ENCODE peak calls at places on chromosomes 1 and 21, in nine cellular contexts. V is IMR-90; W is CD4-positive, alpha-beta T cell; A is bronchial epithelial cell; Y is fibroblast of villous mesenchyme; G is heart left ventricle; U is astrocyte of the cerebellum; L is H9; I is A549. Q is an unnamed sample.
A peak's percentile ranks its signal among the peaks of the same experiment; 100 is the strongest.

GRCh38 chr1:216600730-216601426 is 122.4 kb downstream of the ESRRG start:
- DNase-seq in L (peak; percentile 73), G (peak; percentile 76), U (peak; percentile 48), I (peak; percentile 74), A (peak; percentile 59), Y (peak; percentile 84), V (peak; percentile 78), W (no peak), Q (peak; percentile 34)

GRCh38 chr1:208192989-208193388 is 51.2 kb downstream of the PLXNA2 start:
- DNase-seq in V (peak; percentile 47), G (no peak), I (no peak), W (no peak), Y (peak; percentile 88), U (no peak), L (no peak), A (no peak), Q (no peak)

GRCh38 chr1:18893120-18893519 is 9.2 kb downstream of the ALDH4A1 start:
- DNase-seq in L (no peak), I (no peak), Y (no peak), G (no peak), A (no peak), W (no peak), V (no peak), U (no peak), Q (no peak)

GRCh38 chr1:165298081-165298820 is 58.3 kb downstream of the LMX1A start:
- DNase-seq in W (no peak), V (no peak), A (no peak), L (no peak), U (no peak), G (no peak), I (no peak), Y (no peak), Q (no peak)

GRCh38 chr21:44771896-44772525 is 29.6 kb downstream of the UBE2G2 start:
- DNase-seq in W (no peak), U (no peak), I (no peak), L (peak; percentile 20), V (no peak), A (no peak), G (no peak), Y (no peak), Q (no peak)

GRCh38 chr1:230857077-230857476 is 11.2 kb downstream of the C1orf198 start:
- DNase-seq in W (no peak), G (no peak), V (peak; percentile 78), U (no peak), A (no peak), L (no peak), I (no peak), Y (no peak), Q (no peak)

GRCh38 chr1:206890690-206891089 is 6.6 kb upstream of the IL24 start:
- DNase-seq in I (no peak), U (no peak), L (no peak), G (no peak), Y (peak; percentile 98), W (no peak), V (peak; percentile 84), A (peak; percentile 94), Q (no peak)

GRCh38 chr1:41173651-41174050 is 68.5 kb downstream of the SCMH1 start:
- DNase-seq in U (no peak), G (no peak), I (no peak), Y (peak; percentile 63), V (no peak), A (no peak), L (no peak), W (no peak), Q (no peak)

GRCh38 chr1:157151068-157151467 is 12.9 kb upstream of the ETV3 start:
- DNase-seq in G (no peak), Y (no peak), U (no peak), L (no peak), V (no peak), W (no peak), A (no peak), I (no peak), Q (no peak)

GRCh38 chr1:42922687-42923366 is 35.8 kb downstream of the SLC2A1 start:
- DNase-seq in W (peak; percentile 34), Y (peak; percentile 56), A (peak; percentile 77), L (peak; percentile 88), I (peak; percentile 73), G (no peak), V (peak; percentile 69), U (peak; percentile 66), Q (peak; percentile 85)

GRCh38 chr1:109895720-109896504 is 14.7 kb upstream of the CSF1 start:
- DNase-seq in Y (peak; percentile 59), V (peak; percentile 65), W (no peak), G (peak; percentile 79), L (no peak), A (peak; percentile 27), U (no peak), I (no peak), Q (no peak)

GRCh38 chr1:103230061-103230460 is 121.7 kb upstream of the COL11A1 start:
- DNase-seq in G (no peak), A (no peak), U (no peak), V (peak; percentile 51), Y (no peak), W (no peak), L (no peak), I (no peak), Q (no peak)

GRCh38 chr1:225156254-225156653 is 226.8 kb downstream of the DNAH14 start:
- DNase-seq in L (no peak), V (no peak), Y (no peak), W (no peak), U (peak; percentile 83), G (no peak), A (no peak), I (no peak), Q (no peak)

GRCh38 chr1:97740891-97741290 is 179.9 kb downstream of the DPYD start:
- DNase-seq in L (no peak), U (no peak), A (no peak), I (no peak), G (no peak), V (no peak), W (no peak), Y (no peak), Q (no peak)

GRCh38 chr1:18032475-18032874 is 75.1 kb upstream of the IGSF21 start:
- DNase-seq in I (no peak), A (no peak), Y (no peak), W (no peak), U (no peak), V (no peak), G (no peak), L (no peak), Q (no peak)

GRCh38 chr21:30256100-30256499 is 26.6 kb downstream of the KRTAP24-1 start:
- DNase-seq in L (no peak), G (no peak), Y (no peak), W (no peak), A (peak; percentile 59), I (no peak), V (no peak), U (no peak), Q (no peak)

GRCh38 chr1:201625711-201626300 is 86.9 kb downstream of the NAV1 start:
- DNase-seq in W (no peak), U (no peak), G (no peak), Y (no peak), V (no peak), I (no peak), L (no peak), A (no peak), Q (no peak)

GRCh38 chr1:208541225-208541855 is 297.2 kb upstream of the PLXNA2 start:
- DNase-seq in I (no peak), W (no peak), U (no peak), L (no peak), G (no peak), A (peak; percentile 3), Y (no peak), V (no peak), Q (no peak)

GRCh38 chr1:39776400-39776713 is 5.2 kb upstream of the OXCT2 start:
- DNase-seq in L (no peak), A (no peak), W (no peak), U (no peak), G (no peak), Y (no peak), I (no peak), V (no peak), Q (peak; percentile 67)

GRCh38 chr1:221891708-221892107 is 149.8 kb upstream of the DUSP10 start:
- DNase-seq in I (no peak), A (peak; percentile 70), U (no peak), V (no peak), G (no peak), W (no peak), L (no peak), Y (peak; percentile 87), Q (no peak)

GRCh38 chr1:205255941-205256780 is 28.4 kb downstream of the TMCC2 start:
- DNase-seq in G (peak; percentile 88), V (peak; percentile 80), W (peak; percentile 83), U (peak; percentile 69), Y (peak; percentile 84), A (peak; percentile 74), I (peak; percentile 82), L (peak; percentile 90), Q (peak; percentile 85)

GRCh38 chr1:3501856-3502665 is 47.6 kb downstream of the ARHGEF16 start:
- DNase-seq in G (peak; percentile 51), W (no peak), V (peak; percentile 38), L (peak; percentile 90), U (peak; percentile 15), A (peak; percentile 1), Y (peak; percentile 30), I (peak; percentile 21), Q (peak; percentile 82)

GRCh38 chr1:53320646-53321045 is 7.2 kb downstream of the LRP8 start:
- DNase-seq in W (no peak), A (no peak), Y (no peak), V (no peak), G (no peak), L (no peak), I (no peak), U (no peak), Q (no peak)
- TF ChIP-seq CTCF in W (no peak), A (no peak), Y (no peak), V (no peak), G (no peak), L (no peak), I (no peak), U (no peak), Q (no peak)

GRCh38 chr1:34884961-34885360 is 25.4 kb upstream of the SMIM12 start:
- DNase-seq in V (no peak), W (no peak), U (no peak), L (peak; percentile 79), A (no peak), I (peak; percentile 32), Y (no peak), G (no peak), Q (no peak)
- TF ChIP-seq CTCF in V (no peak), W (no peak), U (no peak), L (peak; percentile 67), A (peak; percentile 25), I (no peak), Y (no peak), G (no peak), Q (no peak)

GRCh38 chr1:235093013-235093618 is 35.5 kb downstream of the TOMM20 start:
- DNase-seq in Y (peak; percentile 76), L (peak; percentile 87), I (peak; percentile 36), G (peak; percentile 63), U (no peak), W (no peak), A (peak; percentile 49), V (peak; percentile 60), Q (no peak)
- TF ChIP-seq CTCF in Y (peak; percentile 33), L (peak; percentile 28), I (no peak), G (no peak), U (peak; percentile 34), W (no peak), A (peak; percentile 56), V (peak; percentile 48), Q (peak; percentile 40)

GRCh38 chr1:32361674-32362473 is 411 bp downstream of the FAM229A start:
- DNase-seq in Y (peak; percentile 38), U (no peak), W (peak; percentile 21), V (no peak), I (no peak), L (peak; percentile 58), A (peak; percentile 17), G (peak; percentile 62), Q (peak; percentile 65)
- TF ChIP-seq CTCF in Y (peak; percentile 45), U (peak; percentile 42), W (peak; percentile 43), V (no peak), I (no peak), L (peak; percentile 36), A (peak; percentile 60), G (peak; percentile 35), Q (peak; percentile 43)